ENCODE peak calls at places on chromosomes 2 and 18, in eight cellular contexts. Y is HT1080; R is NCI-H748 treated with DMSO at 0.1 percent for 48 hours; B is activated CD4-positive, alpha-beta T cell treated with anti-CD3 and anti-CD28 coated beads, Interleukin-2, amount 50 U/mL, for 4 hours; C is brain microvascular endothelial cell; K is left cardiac atrium; Q is stimulated activated CD8-positive, alpha-beta memory T cell treated with anti-CD3 and anti-CD28 coated beads, Interleukin-4, amount 100 ng/mL, for 24 hours; J is tibial artery. X is an unnamed sample.

GRCh38 chr2:197092431-197092830 is 165.9 kb upstream of the PGAP1 start:
- DNase-seq in B (no peak), C (peak), Q (no peak), J (no peak), Y (no peak), K (no peak), R (peak), X (peak)

GRCh38 chr2:217642944-217643343 is 359.9 kb downstream of the TNS1 start:
- DNase-seq in J (no peak), R (no peak), Y (no peak), B (no peak), K (no peak), C (no peak), Q (no peak), X (no peak)

GRCh38 chr2:210199186-210199765 is 26.0 kb downstream of the ACADL start:
- DNase-seq in Q (no peak), C (no peak), J (no peak), Y (peak), K (no peak), B (no peak), R (peak), X (no peak)

GRCh38 chr2:12587729-12588522 is 128.8 kb upstream of the TRIB2 start:
- DNase-seq in R (no peak), K (no peak), B (no peak), Y (peak), J (no peak), Q (no peak), C (peak), X (peak)

GRCh38 chr2:133287709-133288108 is 280.6 kb downstream of the NCKAP5 start:
- DNase-seq in Y (peak), C (peak), B (no peak), J (no peak), K (no peak), Q (no peak), R (no peak), X (no peak)

GRCh38 chr2:225076125-225076524 is 33.9 kb upstream of the DOCK10 start:
- DNase-seq in R (no peak), Y (no peak), K (no peak), Q (no peak), J (no peak), B (no peak), C (no peak), X (no peak)

GRCh38 chr18:77366725-77367641 is 117.3 kb downstream of the GALR1 start:
- DNase-seq in C (peak), Q (no peak), R (peak), B (no peak), J (no peak), Y (peak), K (no peak), X (no peak)

GRCh38 chr18:31199190-31199769 is 36.6 kb upstream of the DSC1 start:
- DNase-seq in B (no peak), Y (peak), Q (no peak), C (no peak), R (no peak), J (no peak), K (no peak), X (peak)

GRCh38 chr2:70574618-70575017 is 21.0 kb upstream of the TGFA start:
- DNase-seq in J (no peak), Y (no peak), Q (no peak), C (no peak), R (no peak), K (no peak), B (no peak), X (no peak)

GRCh38 chr2:239327536-239328305 is 73.1 kb downstream of the HDAC4 start:
- DNase-seq in J (peak), C (no peak), Y (no peak), K (no peak), B (no peak), R (no peak), Q (no peak), X (no peak)

GRCh38 chr2:24722141-24722790 is 70.9 kb downstream of the PTRHD1 start:
- DNase-seq in C (no peak), B (no peak), Q (no peak), K (no peak), Y (no peak), R (no peak), J (no peak), X (peak)

GRCh38 chr2:149143734-149144133 is 105.2 kb downstream of the LYPD6B start:
- DNase-seq in Y (peak), R (no peak), C (no peak), J (no peak), Q (no peak), B (no peak), K (no peak), X (peak)

GRCh38 chr2:239660390-239661228 is 259.8 kb upstream of the HDAC4 start:
- DNase-seq in J (peak), C (no peak), Q (no peak), R (no peak), K (no peak), B (no peak), Y (no peak), X (no peak)

GRCh38 chr2:138630164-138630563 is 128.6 kb downstream of the SPOPL start:
- DNase-seq in Y (no peak), B (no peak), C (no peak), J (no peak), R (no peak), Q (no peak), K (no peak), X (peak)

GRCh38 chr2:115219296-115219695 is 776.9 kb downstream of the DPP10 start:
- DNase-seq in R (no peak), C (no peak), Y (no peak), B (no peak), K (no peak), J (no peak), Q (no peak), X (no peak)

GRCh38 chr2:108268001-108268400 is 20.7 kb upstream of the SULT1C2 start:
- DNase-seq in J (no peak), K (no peak), Y (peak), R (no peak), B (no peak), Q (no peak), C (peak), X (peak)

GRCh38 chr2:68594674-68595492 is 48.5 kb upstream of the PROKR1 start:
- DNase-seq in B (peak), R (peak), C (peak), J (no peak), K (peak), Q (peak), Y (peak), X (no peak)

GRCh38 chr2:227890495-227891079 is 19.2 kb downstream of the DAW1 start:
- DNase-seq in J (no peak), C (no peak), Y (peak), K (no peak), R (peak), B (no peak), Q (no peak), X (peak)

GRCh38 chr2:127154396-127154795 is 47.4 kb upstream of the BIN1 start:
- DNase-seq in J (no peak), Y (no peak), R (no peak), C (no peak), Q (no peak), B (no peak), K (no peak), X (no peak)

GRCh38 chr2:98502556-98503335 is 58.1 kb downstream of the INPP4A start:
- DNase-seq in K (no peak), B (no peak), J (peak), C (peak), Q (no peak), R (no peak), Y (peak), X (peak)

GRCh38 chr2:42835577-42836371 is 43.4 kb upstream of the HAAO start:
- DNase-seq in Q (no peak), C (peak), J (peak), K (peak), B (no peak), Y (peak), R (no peak), X (peak)

GRCh38 chr2:64345998-64346397 is 108.0 kb upstream of the LGALSL start:
- DNase-seq in J (no peak), C (no peak), Y (no peak), B (no peak), Q (no peak), R (no peak), K (no peak), X (no peak)

GRCh38 chr2:71082402-71083252 is 14.2 kb downstream of the NAGK start:
- DNase-seq in B (peak), R (no peak), J (no peak), Y (no peak), K (no peak), Q (no peak), C (no peak), X (no peak)

GRCh38 chr2:233789554-233789953 is 11.4 kb downstream of the MROH2A start:
- DNase-seq in B (no peak), K (no peak), R (no peak), C (no peak), J (no peak), Q (no peak), Y (no peak), X (no peak)

GRCh38 chr2:18149660-18150246 is 271.3 kb downstream of the KCNS3 start:
- DNase-seq in J (no peak), Y (peak), Q (no peak), C (no peak), K (no peak), B (no peak), R (peak), X (no peak)

GRCh38 chr18:70454705-70455322 is 166.0 kb downstream of the SOCS6 start:
- DNase-seq in K (no peak), R (peak), J (no peak), Q (no peak), C (peak), B (no peak), Y (peak), X (no peak)

GRCh38 chr2:215982465-215982875 is 30.9 kb downstream of the MREG start:
- DNase-seq in B (no peak), J (no peak), Q (no peak), C (peak), R (no peak), K (no peak), Y (peak), X (no peak)

GRCh38 chr2:201733544-201733943 is 35.1 kb upstream of the MPP4 start:
- DNase-seq in B (no peak), Q (no peak), C (no peak), J (no peak), R (no peak), Y (peak), K (no peak), X (no peak)

GRCh38 chr2:45458909-45459563 is 152.0 kb downstream of the SRBD1 start:
- DNase-seq in J (no peak), C (peak), R (no peak), K (peak), B (no peak), Y (peak), Q (no peak), X (peak)